ENCODE peak calls at places on chromosomes 1 and 21, in ten cellular contexts. A is SK-N-SH, F is left ventricle myocardium inferior, W is MM.1S, M is heart right ventricle, K is sigmoid colon, J is PC-3, P is pancreas, Z is A549, Y is cardiac muscle cell. H is an unnamed sample. For H3K4me1, the result is how much of the 10 kb centered on the place peaks cover.

GRCh38 chr1:234214129-234214910 is 158.9 kb upstream of the COA6 start:
- DNase-seq in A (peak), F (no peak), W (no peak), M (peak), K (peak), J (peak), P (peak), Z (no peak), Y (peak), H (peak)

GRCh38 chr1:193971595-193971994 is 785.2 kb upstream of the B3GALT2 start:
- DNase-seq in A (no peak), F (no peak), W (no peak), M (no peak), K (no peak), J (peak), P (no peak), Z (peak), Y (peak), H (no peak)

GRCh38 chr1:22930235-22930912 is 42.3 kb downstream of the LACTBL1 start:
- DNase-seq in A (peak), F (peak), W (no peak), M (peak), K (peak), J (peak), P (no peak), Z (peak), Y (peak), H (peak)

GRCh38 chr1:7478797-7479499 is 292.1 kb upstream of the VAMP3 start:
- DNase-seq in A (no peak), F (peak), W (no peak), M (peak), K (peak), J (no peak), P (peak), Z (peak), Y (peak), H (no peak)

GRCh38 chr1:115838805-115839705 is 1.9 kb downstream of the NHLH2 start:
- DNase-seq in A (peak), F (no peak), W (no peak), M (peak), K (no peak), J (no peak), P (peak), Z (no peak), Y (no peak), H (peak)

GRCh38 chr1:30684881-30685795 is 38.2 kb downstream of the MATN1 start:
- DNase-seq in A (peak), F (peak), W (no peak), M (no peak), K (peak), J (peak), P (peak), Z (peak), Y (no peak), H (peak)

GRCh38 chr21:19704832-19705231 is 1293.4 kb upstream of the NCAM2 start:
- DNase-seq in A (no peak), F (no peak), W (no peak), M (no peak), K (no peak), J (no peak), P (no peak), Z (no peak), Y (no peak), H (no peak)

GRCh38 chr1:243268284-243268653 is 12.4 kb downstream of the SDCCAG8 start:
- DNase-seq in A (no peak), F (no peak), W (no peak), M (no peak), K (no peak), J (peak), P (no peak), Z (peak), Y (peak), H (no peak)

GRCh38 chr21:36589352-36589971 is 109.5 kb upstream of the SIM2 start:
- DNase-seq in A (peak), F (no peak), W (peak), M (peak), K (no peak), J (peak), P (peak), Z (peak), Y (peak), H (peak)

GRCh38 chr1:76784502-76784901 is 82.8 kb upstream of the ST6GALNAC5 start:
- DNase-seq in A (no peak), F (no peak), W (no peak), M (no peak), K (no peak), J (no peak), P (no peak), Z (no peak), Y (no peak), H (no peak)

DNA sequence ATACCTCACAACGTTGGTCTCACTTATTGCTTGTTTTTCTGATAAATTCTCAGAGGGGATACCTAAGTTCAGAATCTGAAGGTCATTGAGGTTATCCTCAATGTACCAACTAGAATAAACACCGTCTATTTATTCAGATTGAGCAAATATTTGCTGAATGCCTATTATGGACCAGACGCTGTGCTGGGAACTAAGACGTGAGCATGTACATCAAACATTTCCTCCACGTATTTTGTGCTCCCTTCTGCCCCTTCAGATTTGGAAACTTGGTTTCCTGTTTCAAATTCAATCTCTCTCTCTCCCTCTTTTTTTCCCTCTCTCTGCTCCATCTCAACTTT is 97.3 kb downstream of the SEC16B start:
- DNase-seq in A (no peak), F (no peak), W (no peak), M (no peak), K (no peak), J (no peak), P (no peak), Z (no peak), Y (no peak), H (no peak)
- H3K4me1 ChIP-seq in A (under half), F (under half), W (under half), M (under half), K (under half), J (under half), P (under half), Z (under half), Y (under half), H (under half)

DNA sequence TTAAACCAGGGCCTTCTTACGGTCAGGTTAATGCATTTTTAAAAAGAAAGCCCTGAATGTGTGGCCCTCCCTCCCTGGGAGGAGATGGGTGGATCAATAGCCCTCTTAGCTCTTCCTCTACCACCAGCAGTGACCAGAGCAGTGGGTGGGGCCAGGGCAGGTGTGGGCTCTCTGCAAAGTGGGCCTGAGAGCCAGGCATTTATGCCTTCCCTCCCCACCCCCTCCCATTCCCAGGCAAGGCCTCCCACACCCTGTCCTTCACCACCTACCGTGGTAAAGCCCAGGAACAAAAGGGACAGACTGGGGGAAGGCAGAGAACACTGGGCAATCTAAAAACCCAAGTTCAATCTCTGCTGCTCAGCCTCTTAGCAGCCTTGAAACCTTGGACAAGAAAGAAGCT is 63.9 kb downstream of the SSBP3 start:
- DNase-seq in A (no peak), F (no peak), W (no peak), M (no peak), K (no peak), J (no peak), P (no peak), Z (no peak), Y (no peak), H (no peak)
- H3K27ac ChIP-seq in A (no peak), F (no peak), W (no peak), M (peak), K (peak), J (no peak), P (no peak), Z (no peak), Y (peak), H (no peak)

GRCh38 chr1:156591432-156592157 is at the start of gene NAXE:
- DNase-seq in A (peak), F (peak), W (peak), M (peak), K (peak), J (peak), P (peak), Z (peak), Y (peak), H (peak)

GRCh38 chr1:156589546-156589945 is 2.0 kb upstream of the NAXE start:
- DNase-seq in A (no peak), F (no peak), W (no peak), M (no peak), K (no peak), J (no peak), P (no peak), Z (no peak), Y (no peak), H (no peak)

GRCh38 chr1:156592158-156592909 is 758 bp downstream of the NAXE start:
- DNase-seq in A (no peak), F (no peak), W (no peak), M (no peak), K (no peak), J (peak), P (no peak), Z (no peak), Y (no peak), H (no peak)

GRCh38 chr1:156591181-156591431 is 470 bp upstream of the NAXE start:
- DNase-seq in A (no peak), F (no peak), W (peak), M (no peak), K (no peak), J (no peak), P (no peak), Z (no peak), Y (no peak), H (no peak)

DNA sequence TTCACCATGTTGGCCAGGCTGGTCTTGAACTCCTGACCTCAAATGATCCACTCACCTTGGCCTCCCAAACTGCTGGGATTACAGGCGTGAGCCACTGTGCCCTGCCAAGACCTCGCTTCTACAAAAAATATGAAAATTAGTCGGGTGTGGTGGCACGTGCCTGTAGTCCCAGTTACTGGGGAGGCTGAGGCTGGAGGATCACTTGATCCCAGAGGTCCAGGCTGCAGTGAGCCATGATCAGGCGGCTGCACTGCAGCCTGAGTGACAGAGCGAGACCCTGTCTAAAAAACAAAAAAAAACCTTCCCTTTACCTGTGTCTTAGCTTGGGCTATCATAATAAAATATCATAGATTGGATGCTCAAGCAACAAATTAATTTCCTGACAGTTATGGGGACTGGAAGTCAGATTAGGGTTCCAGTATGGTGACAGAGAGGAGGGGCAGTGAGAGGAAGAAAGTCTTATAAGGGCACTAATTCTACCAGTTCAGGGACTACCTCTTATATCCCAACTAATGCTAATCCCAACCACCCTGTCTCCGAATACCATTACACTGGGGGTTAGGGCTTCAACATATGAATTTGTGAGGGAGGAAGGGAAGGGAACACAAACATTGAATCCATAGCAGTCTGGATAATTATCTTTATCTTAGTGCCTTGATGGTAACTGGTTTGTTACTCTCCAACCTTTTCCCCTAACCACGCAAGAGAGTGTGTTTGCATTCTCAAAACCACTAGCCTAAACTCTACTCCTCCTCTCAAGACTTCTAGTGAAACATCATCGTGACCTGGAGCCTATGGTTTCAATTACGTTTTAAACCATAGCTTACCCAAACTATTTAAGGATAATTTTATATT is 1.0 kb upstream of the NAXE start:
- DNase-seq in A (no peak), F (no peak), W (no peak), M (no peak), K (no peak), J (no peak), P (no peak), Z (no peak), Y (no peak), H (no peak)
- H3K4me3 ChIP-seq in A (no peak), F (peak), W (peak), M (no peak), K (no peak), J (peak), P (no peak), Z (peak), Y (peak), H (peak)

DNA sequence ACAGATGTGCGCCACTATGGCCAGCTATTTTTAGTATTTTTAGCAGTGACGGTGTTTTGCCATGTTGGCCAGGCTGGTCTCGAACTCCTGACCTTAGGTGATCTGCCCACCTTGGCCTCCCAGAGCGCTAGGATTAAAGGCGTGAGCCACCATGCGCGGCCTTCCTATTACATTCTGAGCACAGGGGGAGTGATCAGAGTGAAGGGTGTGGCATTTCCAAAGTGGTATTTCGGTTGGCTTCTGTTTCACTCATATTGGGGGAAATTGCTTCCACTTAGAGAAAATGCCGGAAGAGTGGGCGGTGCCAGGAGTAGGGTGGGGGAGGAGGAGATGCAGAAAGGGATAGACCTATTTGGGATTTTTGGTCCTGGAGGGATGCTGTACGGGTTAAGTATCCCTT is 4.3 kb downstream of the PIK3CD start:
- DNase-seq in A (no peak), F (no peak), W (no peak), M (no peak), K (no peak), J (no peak), P (no peak), Z (no peak), Y (no peak), H (no peak)
- H3K4me1 ChIP-seq in A (under half), F (under half), W (under half), M (under half), K (under half), J (under half), P (under half), Z (under half), Y (under half), H (under half)

GRCh38 chr1:167554028-167554779 is 642 bp upstream of the CREG1 start:
- DNase-seq in A (no peak), F (no peak), W (no peak), M (no peak), K (no peak), J (no peak), P (no peak), Z (no peak), Y (peak), H (peak)

GRCh38 chr1:167553136-167554027 is at the start of gene CREG1:
- DNase-seq in A (peak), F (peak), W (peak), M (peak), K (peak), J (peak), P (peak), Z (peak), Y (peak), H (peak)

GRCh38 chr1:167548059-167548932 is 5.3 kb downstream of the CREG1 start:
- DNase-seq in A (no peak), F (no peak), W (no peak), M (no peak), K (no peak), J (no peak), P (no peak), Z (peak), Y (peak), H (no peak)

GRCh38 chr1:167546935-167547334 is 6.6 kb downstream of the CREG1 start:
- DNase-seq in A (no peak), F (no peak), W (no peak), M (no peak), K (no peak), J (no peak), P (no peak), Z (no peak), Y (no peak), H (no peak)

GRCh38 chr1:167551359-167551758 is 2.2 kb downstream of the CREG1 start:
- DNase-seq in A (no peak), F (no peak), W (no peak), M (no peak), K (no peak), J (no peak), P (no peak), Z (no peak), Y (no peak), H (no peak)
- H3K27ac ChIP-seq in A (no peak), F (no peak), W (no peak), M (no peak), K (no peak), J (no peak), P (no peak), Z (no peak), Y (no peak), H (no peak)

GRCh38 chr1:183633676-183634343 is 1.8 kb downstream of the ARPC5 start:
- DNase-seq in A (peak), F (no peak), W (peak), M (no peak), K (no peak), J (peak), P (no peak), Z (peak), Y (peak), H (peak)

GRCh38 chr1:183635112-183635605 is 424 bp downstream of the ARPC5 start:
- DNase-seq in A (peak), F (peak), W (peak), M (peak), K (peak), J (no peak), P (peak), Z (no peak), Y (peak), H (no peak)

GRCh38 chr1:183632087-183632486 is 3.5 kb downstream of the ARPC5 start:
- DNase-seq in A (no peak), F (no peak), W (no peak), M (no peak), K (no peak), J (no peak), P (no peak), Z (no peak), Y (peak), H (no peak)

GRCh38 chr1:183634429-183635065 is 1.0 kb downstream of the ARPC5 start:
- DNase-seq in A (no peak), F (no peak), W (peak), M (no peak), K (no peak), J (peak), P (no peak), Z (no peak), Y (no peak), H (no peak)

GRCh38 chr1:183632964-183633363 is 2.6 kb downstream of the ARPC5 start:
- DNase-seq in A (no peak), F (no peak), W (peak), M (no peak), K (no peak), J (no peak), P (no peak), Z (no peak), Y (no peak), H (no peak)
- H3K4me3 ChIP-seq in A (peak), F (peak), W (peak), M (no peak), K (peak), J (peak), P (no peak), Z (peak), Y (peak), H (peak)

DNA sequence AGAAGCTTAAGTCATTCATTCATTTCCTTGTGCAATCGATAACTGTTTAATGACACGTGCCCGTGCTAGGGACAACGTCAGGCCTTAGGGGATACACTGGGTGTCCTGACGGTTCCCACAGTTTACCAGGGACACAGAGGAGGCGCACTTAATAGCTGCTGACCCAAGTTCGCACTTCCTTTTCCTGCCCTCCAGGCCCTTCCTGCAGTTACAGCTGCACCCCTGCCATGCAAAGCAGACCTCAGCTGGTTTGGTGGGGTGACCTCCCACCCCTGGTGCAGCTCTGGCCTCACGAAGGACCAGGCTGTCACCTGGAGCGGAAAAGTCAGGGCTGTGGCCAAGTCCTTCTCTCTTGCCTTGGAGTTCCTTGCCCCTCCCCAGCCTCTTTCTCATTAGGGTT is 4.2 kb downstream of the SPATA21 start:
- DNase-seq in A (no peak), F (no peak), W (no peak), M (no peak), K (no peak), J (no peak), P (no peak), Z (no peak), Y (no peak), H (no peak)
- H3K4me1 ChIP-seq in A (under half), F (under half), W (under half), M (under half), K (under half), J (under half), P (under half), Z (under half), Y (under half), H (under half)

H was measured in neural progenitor cell.